ENCODE peak calls at places on chromosomes 12 and 14, in four cellular contexts. One of them, this sample, is unnamed.

GRCh38 chr14:76219873-76220272 is 68.2 kb downstream of the GPATCH2L start:
- DNase-seq in NCI-H510A treated with DMSO at 0.1 percent for 48 hours: no peak
- DNase-seq in substantia nigra: no peak
- DNase-seq in cardiac septum: no peak
- DNase-seq in this sample: no peak

GRCh38 chr12:108234155-108234554 is 105.0 kb downstream of the CMKLR1 start:
- DNase-seq in NCI-H510A treated with DMSO at 0.1 percent for 48 hours: no peak
- DNase-seq in substantia nigra: no peak
- DNase-seq in cardiac septum: no peak
- DNase-seq in this sample: peak; percentile 23

GRCh38 chr14:100223332-100224171 is 15.4 kb upstream of the YY1 start:
- DNase-seq in cardiac septum: no peak
- DNase-seq in substantia nigra: no peak
- DNase-seq in NCI-H510A treated with DMSO at 0.1 percent for 48 hours: no peak
- DNase-seq in this sample: no peak

GRCh38 chr14:37973031-37973908 is 234.4 kb upstream of the SSTR1 start:
- DNase-seq in cardiac septum: no peak
- DNase-seq in NCI-H510A treated with DMSO at 0.1 percent for 48 hours: no peak
- DNase-seq in substantia nigra: no peak
- DNase-seq in this sample: no peak

GRCh38 chr12:32240210-32240609 is 133.6 kb downstream of the BICD1 start:
- DNase-seq in cardiac septum: no peak
- DNase-seq in substantia nigra: no peak
- DNase-seq in NCI-H510A treated with DMSO at 0.1 percent for 48 hours: no peak
- DNase-seq in this sample: no peak

GRCh38 chr12:118874698-118875548 is 106.4 kb upstream of the SRRM4 start:
- DNase-seq in substantia nigra: no peak
- DNase-seq in cardiac septum: no peak
- DNase-seq in NCI-H510A treated with DMSO at 0.1 percent for 48 hours: peak; percentile 83
- DNase-seq in this sample: no peak

GRCh38 chr12:12488296-12488695 is 74.4 kb downstream of the DUSP16 start:
- DNase-seq in cardiac septum: no peak
- DNase-seq in NCI-H510A treated with DMSO at 0.1 percent for 48 hours: no peak
- DNase-seq in substantia nigra: no peak
- DNase-seq in this sample: no peak

GRCh38 chr12:67415473-67415872 is 146.3 kb downstream of the CAND1 start:
- DNase-seq in cardiac septum: no peak
- DNase-seq in NCI-H510A treated with DMSO at 0.1 percent for 48 hours: peak; percentile 67
- DNase-seq in substantia nigra: no peak
- DNase-seq in this sample: no peak

GRCh38 chr14:75439989-75440388 is 12.2 kb downstream of the JDP2 start:
- DNase-seq in substantia nigra: no peak
- DNase-seq in cardiac septum: no peak
- DNase-seq in NCI-H510A treated with DMSO at 0.1 percent for 48 hours: no peak
- DNase-seq in this sample: no peak

GRCh38 chr12:1540690-1541089 is 53.7 kb downstream of the FBXL14 start:
- DNase-seq in cardiac septum: no peak
- DNase-seq in substantia nigra: no peak
- DNase-seq in NCI-H510A treated with DMSO at 0.1 percent for 48 hours: no peak
- DNase-seq in this sample: no peak

GRCh38 chr12:57504033-57504432 is 16.2 kb downstream of the MARS1 start:
- DNase-seq in NCI-H510A treated with DMSO at 0.1 percent for 48 hours: no peak
- DNase-seq in cardiac septum: peak; percentile 10
- DNase-seq in substantia nigra: no peak
- DNase-seq in this sample: no peak

GRCh38 chr14:104450811-104451401 is 128.7 kb upstream of the C14orf180 start:
- DNase-seq in substantia nigra: no peak
- DNase-seq in NCI-H510A treated with DMSO at 0.1 percent for 48 hours: no peak
- DNase-seq in cardiac septum: peak; percentile 53
- DNase-seq in this sample: no peak

GRCh38 chr12:97159397-97159796 is 252.3 kb downstream of the NEDD1 start:
- DNase-seq in cardiac septum: no peak
- DNase-seq in NCI-H510A treated with DMSO at 0.1 percent for 48 hours: no peak
- DNase-seq in substantia nigra: no peak
- DNase-seq in this sample: no peak

GRCh38 chr14:60311417-60311816 is 62.4 kb downstream of the PPM1A start:
- DNase-seq in cardiac septum: no peak
- DNase-seq in substantia nigra: no peak
- DNase-seq in NCI-H510A treated with DMSO at 0.1 percent for 48 hours: no peak
- DNase-seq in this sample: peak; percentile 49

GRCh38 chr14:79578470-79578869 is 632.8 kb downstream of the DIO2 start:
- DNase-seq in cardiac septum: no peak
- DNase-seq in substantia nigra: no peak
- DNase-seq in NCI-H510A treated with DMSO at 0.1 percent for 48 hours: no peak
- DNase-seq in this sample: no peak

GRCh38 chr14:104357689-104358527 is 219.5 kb downstream of the KIF26A start:
- DNase-seq in NCI-H510A treated with DMSO at 0.1 percent for 48 hours: no peak
- DNase-seq in substantia nigra: no peak
- DNase-seq in cardiac septum: peak; percentile 70
- DNase-seq in this sample: no peak

GRCh38 chr14:100538566-100539318 is 48.5 kb downstream of the BEGAIN start:
- DNase-seq in cardiac septum: peak; percentile 70
- DNase-seq in substantia nigra: no peak
- DNase-seq in NCI-H510A treated with DMSO at 0.1 percent for 48 hours: no peak
- DNase-seq in this sample: no peak

GRCh38 chr12:6771091-6771495 is 1.2 kb upstream of the LAG3 start:
- DNase-seq in cardiac septum: no peak
- DNase-seq in substantia nigra: no peak
- DNase-seq in NCI-H510A treated with DMSO at 0.1 percent for 48 hours: no peak
- DNase-seq in this sample: peak; percentile 85

GRCh38 chr12:21305666-21306065 is 29.1 kb downstream of the SLCO1A2 start:
- DNase-seq in substantia nigra: no peak
- DNase-seq in cardiac septum: no peak
- DNase-seq in NCI-H510A treated with DMSO at 0.1 percent for 48 hours: no peak
- DNase-seq in this sample: peak; percentile 11

GRCh38 chr14:53952533-53952932 is 4.1 kb downstream of the BMP4 start:
- DNase-seq in substantia nigra: no peak
- DNase-seq in cardiac septum: no peak
- DNase-seq in NCI-H510A treated with DMSO at 0.1 percent for 48 hours: no peak
- DNase-seq in this sample: no peak